ENCODE peak calls at places on chromosomes 5 and 9, in ten cellular contexts. T is GM23248; M is H54; B is endothelial cell of umbilical vein; Y is GM06990; Q is psoas muscle; Z is kidney epithelial cell; U is T-helper 9 cell; D is NCI-H510A treated with DMSO at 0.1 percent for 48 hours; R is effector CD4-positive, alpha-beta T cell. S is an unnamed sample.

GRCh38 chr5:9409413-9410089 is 136.3 kb downstream of the SEMA5A start:
- DNase-seq in T (no peak), M (no peak), B (no peak), Y (peak; percentile 19), Q (no peak), Z (peak; percentile 71), U (no peak), D (no peak), R (no peak), S (no peak)

GRCh38 chr9:136795027-136795402 is 1.1 kb upstream of the CCDC183 start:
- DNase-seq in T (no peak), M (no peak), B (no peak), Y (no peak), Q (peak; percentile 70), Z (no peak), U (no peak), D (no peak), R (no peak), S (no peak)

GRCh38 chr9:122158202-122158601 is 1.4 kb downstream of the NDUFA8 start:
- DNase-seq in T (peak; percentile 64), M (no peak), B (peak; percentile 65), Y (peak; percentile 9), Q (no peak), Z (no peak), U (peak; percentile 2), D (peak; percentile 23), R (no peak), S (peak; percentile 7)

GRCh38 chr5:108339220-108339619 is 42.7 kb downstream of the FBXL17 start:
- DNase-seq in T (peak; percentile 5), M (no peak), B (no peak), Y (no peak), Q (no peak), Z (no peak), U (no peak), D (no peak), R (no peak), S (no peak)

GRCh38 chr5:157196045-157196444 is 15.4 kb downstream of the ITK start:
- DNase-seq in T (no peak), M (no peak), B (no peak), Y (no peak), Q (no peak), Z (no peak), U (no peak), D (no peak), R (no peak), S (no peak)

GRCh38 chr9:84493284-84493947 is 152.9 kb upstream of the SLC28A3 start:
- DNase-seq in T (no peak), M (no peak), B (no peak), Y (no peak), Q (no peak), Z (no peak), U (no peak), D (peak; percentile 95), R (no peak), S (no peak)

GRCh38 chr5:68329554-68329953 is 114.0 kb downstream of the PIK3R1 start:
- DNase-seq in T (peak; percentile 72), M (no peak), B (no peak), Y (no peak), Q (no peak), Z (no peak), U (no peak), D (no peak), R (no peak), S (no peak)

GRCh38 chr9:88998911-88999310 is 7.6 kb downstream of the S1PR3 start:
- DNase-seq in T (peak; percentile 57), M (no peak), B (peak; percentile 15), Y (no peak), Q (peak; percentile 79), Z (no peak), U (no peak), D (no peak), R (no peak), S (no peak)